ENCODE peak calls at places on chromosomes 16 and 17, in ten cellular contexts. B, O, S, R, C, X, Q, G, P and Y are unnamed samples.

GRCh38 chr17:36183811-36184765 is 7.7 kb upstream of the TBC1D3B start:
- DNase-seq in R (no peak), X (no peak), P (no peak), O (no peak), S (no peak), G (no peak), Q (no peak), B (no peak), C (no peak), Y (no peak)

GRCh38 chr16:88906020-88906419 is 39.6 kb upstream of the PABPN1L start:
- DNase-seq in O (no peak), G (no peak), C (no peak), S (no peak), R (no peak), P (no peak), Q (no peak), X (no peak), B (no peak), Y (no peak)

GRCh38 chr16:56732366-56732765 is 2.4 kb downstream of the NUP93 start:
- DNase-seq in B (no peak), C (no peak), P (no peak), S (no peak), X (no peak), R (peak; percentile 62), G (no peak), O (no peak), Q (no peak), Y (no peak)

GRCh38 chr16:68328860-68329370 is 18.1 kb downstream of the PRMT7 start:
- DNase-seq in C (no peak), B (no peak), X (no peak), S (no peak), O (no peak), Q (no peak), G (no peak), P (no peak), R (no peak), Y (no peak)

GRCh38 chr17:20084621-20085282 is 75.6 kb downstream of the SPECC1 start:
- DNase-seq in P (no peak), B (no peak), R (peak; percentile 42), G (no peak), S (no peak), Q (no peak), O (no peak), X (no peak), C (no peak), Y (no peak)

GRCh38 chr17:17819561-17819995 is 17.2 kb downstream of the SREBF1 start:
- DNase-seq in Q (peak; percentile 97), B (no peak), G (peak; percentile 53), O (peak; percentile 98), X (no peak), P (peak; percentile 32), C (peak; percentile 85), S (peak; percentile 33), R (peak; percentile 91), Y (peak; percentile 34)

GRCh38 chr16:64475627-64476351 is 646.1 kb downstream of the CDH11 start:
- DNase-seq in C (no peak), R (no peak), B (no peak), X (no peak), S (no peak), G (no peak), O (no peak), P (no peak), Q (peak; percentile 87), Y (no peak)

GRCh38 chr16:65658339-65659275 is 536.7 kb upstream of the CDH11 start:
- DNase-seq in Q (peak; percentile 92), C (no peak), P (no peak), B (no peak), O (no peak), G (no peak), R (no peak), S (no peak), X (no peak), Y (no peak)

GRCh38 chr17:63356275-63356905 is 89.7 kb downstream of the CYB561 start:
- DNase-seq in B (no peak), X (no peak), O (peak; percentile 65), Q (peak; percentile 86), R (no peak), P (no peak), S (no peak), G (no peak), C (no peak), Y (no peak)

GRCh38 chr16:56268799-56269198 is 77.5 kb downstream of the GNAO1 start:
- DNase-seq in G (no peak), Q (no peak), P (no peak), R (no peak), X (no peak), B (no peak), O (no peak), C (no peak), S (no peak), Y (no peak)